ENCODE peak calls at places on chromosomes 2 and 18, in seven cellular contexts. Z is GM20000, Y is nephron progenitor cell, C is progenitor cell of endocrine pancreas, V is astrocyte of the spinal cord, J is right atrium auricular region, P is cardiac fibroblast. T is an unnamed sample.

GRCh38 chr2:178863856-178864620 is 56.8 kb upstream of the TTN start:
- DNase-seq in P (peak; percentile 44), J (peak; percentile 88), Z (no peak), Y (peak; percentile 8), C (no peak), V (peak; percentile 30), T (peak; percentile 58)

GRCh38 chr2:231323316-231323715 is 72.2 kb upstream of the B3GNT7 start:
- DNase-seq in Z (no peak), P (no peak), J (no peak), V (no peak), C (no peak), Y (no peak), T (no peak)

GRCh38 chr18:76255070-76255683 is 239.9 kb downstream of the ZNF516 start:
- DNase-seq in P (no peak), Z (no peak), C (no peak), J (no peak), V (no peak), Y (no peak), T (no peak)

GRCh38 chr18:48619501-48619900 is 80.7 kb downstream of the CTIF start:
- DNase-seq in V (no peak), C (no peak), Y (no peak), P (no peak), Z (no peak), J (no peak), T (no peak)

GRCh38 chr2:140117371-140117770 is 1337.2 kb upstream of the NXPH2 start:
- DNase-seq in V (no peak), Y (no peak), Z (no peak), C (no peak), J (no peak), P (no peak), T (no peak)

GRCh38 chr2:9085353-9085752 is 81.9 kb upstream of the MBOAT2 start:
- DNase-seq in Y (no peak), P (no peak), Z (no peak), C (no peak), J (peak; percentile 7), V (no peak), T (no peak)

GRCh38 chr2:240459401-240460242 is 24.2 kb downstream of the GPC1 start:
- DNase-seq in Z (no peak), P (no peak), V (no peak), C (no peak), J (no peak), Y (peak; percentile 39), T (no peak)

GRCh38 chr2:60366178-60366577 is 187.3 kb downstream of the BCL11A start:
- DNase-seq in V (no peak), J (no peak), Y (no peak), C (no peak), P (no peak), Z (no peak), T (no peak)

GRCh38 chr18:77486985-77487384 is 237.3 kb downstream of the GALR1 start:
- DNase-seq in Z (no peak), V (no peak), Y (no peak), C (no peak), P (peak; percentile 17), J (no peak), T (peak; percentile 21)

DNA sequence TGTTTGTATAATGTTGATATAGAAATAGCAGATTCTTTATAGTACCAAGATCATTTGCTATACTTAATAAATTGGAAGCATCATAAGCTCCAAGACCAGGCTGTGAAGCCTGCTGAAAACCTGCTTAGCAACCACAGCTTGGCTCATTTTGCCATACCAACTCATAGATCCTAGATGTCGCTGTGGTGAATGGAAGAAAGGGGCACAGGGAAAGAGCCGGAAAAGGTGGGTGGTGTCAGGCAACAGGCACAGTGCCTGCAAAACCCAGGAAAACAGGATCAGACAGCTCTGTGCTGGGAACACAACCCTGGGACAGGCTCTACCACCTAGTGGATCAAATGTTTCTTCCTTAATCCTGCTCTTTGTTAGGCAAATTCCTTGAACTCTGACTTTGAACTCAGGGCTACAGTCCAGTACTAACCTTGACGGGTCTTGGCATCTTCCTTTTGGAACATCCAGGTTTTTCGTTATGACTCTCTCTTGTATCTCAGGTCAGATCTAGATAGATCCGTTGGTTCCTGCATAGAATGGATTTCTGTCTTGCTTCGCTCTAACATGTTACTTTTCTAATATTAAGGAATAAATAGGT is 31.6 kb downstream of the TWSG1 start:
- DNase-seq in Z (no peak), V (peak; percentile 52), C (peak; percentile 12), Y (peak; percentile 5), J (no peak), P (peak; percentile 77), T (peak; percentile 70)
- TF ChIP-seq CTCF in Z (no peak), V (peak; percentile 44), C (peak; percentile 48), Y (peak; percentile 12), J (no peak), P (peak; percentile 31), T (peak; percentile 36)

GRCh38 chr2:127065299-127065931 is 41.5 kb downstream of the BIN1 start:
- DNase-seq in J (no peak), Y (no peak), Z (no peak), V (no peak), C (no peak), P (no peak), T (no peak)

GRCh38 chr2:127063701-127064590 is 43.0 kb downstream of the BIN1 start:
- DNase-seq in V (no peak), J (no peak), Y (no peak), P (no peak), Z (no peak), C (no peak), T (no peak)

GRCh38 chr2:127065932-127066318 is 41.0 kb downstream of the BIN1 start:
- DNase-seq in Y (no peak), Z (no peak), J (no peak), P (no peak), C (no peak), V (no peak), T (no peak)

GRCh38 chr2:127066942-127067341 is 40.0 kb downstream of the BIN1 start:
- DNase-seq in P (peak; percentile 95), C (no peak), Y (no peak), Z (no peak), J (peak; percentile 95), V (no peak), T (peak; percentile 75)

GRCh38 chr2:127064642-127065250 is 42.2 kb downstream of the BIN1 start:
- DNase-seq in P (peak; percentile 94), Y (peak; percentile 51), J (peak; percentile 98), C (no peak), V (peak; percentile 97), Z (peak; percentile 91), T (peak; percentile 98)
- TF ChIP-seq CTCF in P (peak; percentile 23), Y (no peak), J (no peak), C (no peak), V (peak; percentile 40), Z (no peak), T (peak; percentile 13)

DNA sequence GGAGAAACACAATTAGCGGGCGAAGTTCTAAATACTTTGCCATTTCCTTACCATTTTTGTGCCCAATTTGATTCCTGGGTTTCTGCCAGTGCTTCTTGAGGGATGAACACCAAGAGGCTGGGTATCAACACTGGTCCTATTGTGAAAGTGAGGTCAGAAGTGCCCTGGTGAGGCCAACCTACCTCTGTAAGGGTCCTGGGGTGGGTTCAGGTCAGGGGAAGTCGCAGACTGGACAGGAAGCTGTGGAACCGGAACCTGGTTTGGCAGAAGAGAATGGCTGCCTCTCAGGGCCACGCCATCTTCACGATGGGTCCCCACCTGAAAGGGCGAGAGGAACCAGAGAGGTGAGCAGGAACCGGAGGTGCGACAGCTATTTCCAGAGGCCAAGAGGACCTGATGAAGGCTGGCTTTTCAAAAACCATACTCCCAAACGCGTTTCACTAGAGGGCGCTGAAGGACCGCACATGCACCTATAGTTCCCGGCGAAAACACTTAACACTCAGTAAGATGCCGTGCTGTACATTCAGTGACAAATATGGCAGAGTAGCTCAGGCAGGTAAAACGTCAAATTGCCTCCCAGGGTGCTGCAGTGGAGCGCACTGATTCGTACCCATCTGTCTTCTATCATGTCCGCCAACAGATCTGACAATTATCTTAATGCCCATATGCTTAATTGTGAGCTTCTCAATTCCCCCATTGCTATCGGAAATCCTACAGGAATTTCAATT is 275.3 kb upstream of the CCDC68 start:
- DNase-seq in Z (peak; percentile 50), P (peak; percentile 87), C (peak; percentile 67), Y (peak; percentile 77), J (peak; percentile 88), V (peak; percentile 83), T (peak; percentile 82)
- TF ChIP-seq CTCF in Z (peak; percentile 60), P (peak; percentile 81), C (peak; percentile 89), Y (peak; percentile 77), J (peak; percentile 71), V (peak; percentile 83), T (peak; percentile 78)

DNA sequence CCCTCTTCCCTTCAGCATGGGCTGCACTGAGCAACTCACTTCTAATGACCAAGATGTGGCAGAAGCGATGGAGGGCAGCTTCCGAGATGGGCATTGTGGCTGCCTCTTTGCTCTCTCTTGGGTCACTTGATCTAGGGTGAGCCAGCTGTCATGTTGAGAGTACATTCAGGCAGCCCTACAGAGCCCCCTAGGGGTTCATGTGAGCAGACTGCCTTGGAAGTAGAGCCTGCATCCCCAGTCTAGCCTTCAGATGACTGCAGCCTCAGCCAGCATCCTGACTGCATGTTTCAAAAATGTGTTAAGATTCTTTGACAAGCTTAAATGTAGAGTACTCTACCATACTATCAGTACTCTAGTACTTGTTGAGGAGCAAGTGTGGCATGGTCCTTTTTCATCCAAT is 143.9 kb downstream of the NCK2 start:
- DNase-seq in P (no peak), Y (no peak), V (no peak), C (no peak), J (no peak), Z (no peak), T (peak; percentile 32)
- TF ChIP-seq CTCF in P (peak; percentile 32), Y (no peak), V (no peak), C (no peak), J (no peak), Z (no peak), T (no peak)

GRCh38 chr18:1511619-1512311 is 607.1 kb downstream of the ADCYAP1 start:
- DNase-seq in J (no peak), Z (no peak), P (no peak), C (no peak), V (no peak), Y (no peak), T (no peak)

GRCh38 chr18:1510542-1511179 is 606.0 kb downstream of the ADCYAP1 start:
- DNase-seq in Z (no peak), P (no peak), Y (no peak), C (no peak), V (no peak), J (no peak), T (no peak)

GRCh38 chr18:1513519-1513918 is 608.8 kb downstream of the ADCYAP1 start:
- DNase-seq in Y (no peak), Z (no peak), J (no peak), P (no peak), V (no peak), C (no peak), T (no peak)
- TF ChIP-seq CTCF in Y (no peak), Z (no peak), J (no peak), P (no peak), V (no peak), C (no peak), T (peak; percentile 10)

T was measured in MCF 10A.